ENCODE peak calls at places on chromosomes 7 and 10, in seven cellular contexts. Z is PC-3, U is heart right ventricle, H is AG04450, R is cardiac muscle cell, K is mucosa of descending colon, B is AG10803. F is an unnamed sample.

GRCh38 chr7:157625973-157626790 is 289.4 kb downstream of the DNAJB6 start:
- DNase-seq in Z (no peak), U (no peak), H (no peak), R (no peak), K (no peak), B (no peak), F (no peak)

GRCh38 chr7:5388273-5388866 is 35.3 kb downstream of the TNRC18 start:
- DNase-seq in Z (no peak), U (no peak), H (no peak), R (no peak), K (no peak), B (no peak), F (no peak)

GRCh38 chr10:100186813-100187212 is 984 bp upstream of the ERLIN1 start:
- DNase-seq in Z (peak), U (no peak), H (no peak), R (no peak), K (peak), B (no peak), F (peak)

GRCh38 chr7:92161271-92161670 is 17.7 kb downstream of the LRRD1 start:
- DNase-seq in Z (no peak), U (no peak), H (no peak), R (no peak), K (no peak), B (no peak), F (no peak)

GRCh38 chr7:37421820-37422219 is 26.8 kb downstream of the ELMO1 start:
- DNase-seq in Z (no peak), U (no peak), H (no peak), R (no peak), K (no peak), B (peak), F (peak)

GRCh38 chr10:18607503-18607902 is 43.9 kb downstream of the NSUN6 start:
- DNase-seq in Z (peak), U (no peak), H (peak), R (peak), K (no peak), B (peak), F (peak)

GRCh38 chr7:2272031-2272430 is 30.0 kb downstream of the NUDT1 start:
- DNase-seq in Z (no peak), U (no peak), H (no peak), R (no peak), K (no peak), B (no peak), F (no peak)

GRCh38 chr10:94066411-94066810 is 72.7 kb downstream of the PLCE1 start:
- DNase-seq in Z (peak), U (no peak), H (no peak), R (peak), K (no peak), B (peak), F (peak)

GRCh38 chr10:96516337-96516736 is 2.6 kb upstream of the TLL2 start:
- DNase-seq in Z (no peak), U (no peak), H (no peak), R (no peak), K (no peak), B (no peak), F (no peak)

GRCh38 chr7:94094298-94094697 is 90.1 kb upstream of the BET1 start:
- DNase-seq in Z (no peak), U (no peak), H (no peak), R (no peak), K (no peak), B (no peak), F (no peak)

GRCh38 chr10:7239312-7239985 is 171.4 kb downstream of the SFMBT2 start:
- DNase-seq in Z (no peak), U (no peak), H (no peak), R (no peak), K (no peak), B (no peak), F (no peak)

GRCh38 chr7:75776295-75776971 is 4.4 kb upstream of the CCL26 start:
- DNase-seq in Z (peak), U (no peak), H (peak), R (no peak), K (no peak), B (peak), F (peak)

GRCh38 chr7:131141443-131141967 is 186.2 kb upstream of the MKLN1 start:
- DNase-seq in Z (no peak), U (no peak), H (no peak), R (no peak), K (no peak), B (no peak), F (no peak)

GRCh38 chr10:129785536-129785981 is 178.5 kb downstream of the EBF3 start:
- DNase-seq in Z (no peak), U (no peak), H (no peak), R (no peak), K (no peak), B (no peak), F (no peak)

GRCh38 chr10:93390691-93391090 is 91.4 kb downstream of the MYOF start:
- DNase-seq in Z (no peak), U (no peak), H (no peak), R (no peak), K (no peak), B (peak), F (no peak)

DNA sequence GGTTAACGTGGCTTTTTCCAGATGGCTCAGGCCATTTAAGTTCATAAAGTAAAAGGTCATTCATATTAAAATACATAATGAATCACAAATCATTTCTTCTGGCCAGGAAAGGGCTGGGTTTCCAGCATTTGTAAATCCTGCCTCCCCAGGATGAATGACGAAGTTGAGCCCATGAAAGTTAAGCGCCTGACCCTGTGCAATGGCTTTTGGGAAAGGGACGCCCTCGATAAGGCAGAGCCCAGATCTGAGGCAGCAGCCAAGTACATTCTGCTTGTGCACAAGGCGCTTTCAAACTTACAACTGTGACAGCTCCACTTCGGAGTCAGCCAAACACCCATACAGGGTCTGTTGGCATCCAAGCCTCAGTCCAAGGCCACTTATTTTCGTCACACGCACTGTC is 2.8 kb downstream of the GIMAP6 start:
- DNase-seq in Z (no peak), U (peak), H (no peak), R (peak), K (no peak), B (no peak), F (no peak)
- TF ChIP-seq CTCF in Z (no peak), U (no peak), H (no peak), R (no peak), K (no peak), B (no peak), F (no peak)

DNA sequence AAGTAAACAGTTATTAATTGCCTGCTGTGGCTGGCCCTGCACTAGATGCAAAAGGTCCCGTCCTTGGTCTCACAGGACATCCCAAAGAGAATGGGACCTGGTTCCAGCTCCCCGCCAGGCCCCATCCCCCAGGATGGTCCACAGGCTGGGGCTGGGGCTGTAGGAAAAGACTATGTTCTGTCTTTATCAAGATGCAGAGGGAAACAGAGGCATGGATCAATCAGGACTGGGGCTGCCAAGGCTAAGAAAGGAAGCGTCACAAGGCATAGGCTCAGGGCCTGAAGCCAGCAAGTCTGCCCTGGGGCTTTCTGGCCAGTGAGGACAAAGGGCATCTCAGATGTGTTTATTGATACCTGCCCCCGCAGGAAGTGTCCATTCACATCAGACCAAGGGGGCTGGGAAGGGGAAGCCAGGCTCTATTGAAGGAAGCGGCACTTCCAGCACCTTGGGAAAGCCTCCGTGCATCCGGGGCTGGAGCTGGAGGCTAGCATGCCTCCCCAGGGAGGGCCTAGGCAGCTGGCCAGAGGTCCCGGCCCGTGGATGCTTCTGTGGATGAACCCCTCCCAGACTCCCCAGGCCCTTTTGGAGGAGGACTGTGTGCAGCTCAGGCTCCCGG is 5.8 kb downstream of the VSIR start:
- DNase-seq in Z (peak), U (peak), H (no peak), R (no peak), K (peak), B (peak), F (peak)
- H3K4me3 ChIP-seq in Z (no peak), U (no peak), H (no peak), R (no peak), K (no peak), B (no peak), F (no peak)

DNA sequence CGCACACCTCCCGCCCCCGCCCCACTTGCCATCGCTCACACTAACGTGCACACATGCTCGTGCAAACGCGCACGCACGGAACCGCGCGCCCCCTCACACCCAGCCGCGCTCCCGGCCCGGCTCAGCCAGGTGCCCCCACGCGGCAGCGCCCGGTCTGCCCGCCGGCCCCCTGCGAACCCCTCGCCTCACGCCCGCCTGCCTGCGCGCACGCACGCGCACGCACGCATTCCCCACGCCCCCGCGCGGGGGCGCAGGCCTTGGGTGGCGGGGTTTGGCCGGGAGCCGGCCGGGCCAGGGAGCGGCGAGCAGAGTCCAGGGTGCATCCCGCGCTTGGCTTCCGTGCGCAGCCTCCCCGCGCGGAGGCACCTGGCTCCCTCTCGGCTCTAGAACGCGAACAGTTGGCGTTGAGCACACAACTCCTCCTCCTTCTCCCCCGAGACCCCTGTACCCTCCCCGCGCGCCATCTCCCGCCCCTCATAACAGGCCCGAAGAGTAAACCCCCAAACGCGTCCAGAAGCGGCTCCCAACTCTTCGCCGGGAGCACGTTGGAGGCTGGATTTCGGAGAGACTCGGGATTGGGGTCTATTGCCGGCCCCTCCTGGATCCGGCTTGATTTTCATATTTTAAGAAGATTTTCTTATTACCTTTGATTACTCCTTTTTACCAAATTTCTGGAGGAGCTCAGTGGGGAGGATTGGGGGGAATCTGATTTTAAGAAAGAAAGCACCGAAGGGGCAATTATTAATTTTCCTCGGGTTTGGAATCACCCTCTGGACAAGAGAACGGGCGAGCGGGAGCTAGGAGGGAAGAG is 546 bp upstream of the SORCS3 start:
- DNase-seq in Z (no peak), U (no peak), H (no peak), R (peak), K (no peak), B (no peak), F (no peak)
- TF ChIP-seq CTCF in Z (no peak), U (no peak), H (no peak), R (no peak), K (no peak), B (no peak), F (no peak)

DNA sequence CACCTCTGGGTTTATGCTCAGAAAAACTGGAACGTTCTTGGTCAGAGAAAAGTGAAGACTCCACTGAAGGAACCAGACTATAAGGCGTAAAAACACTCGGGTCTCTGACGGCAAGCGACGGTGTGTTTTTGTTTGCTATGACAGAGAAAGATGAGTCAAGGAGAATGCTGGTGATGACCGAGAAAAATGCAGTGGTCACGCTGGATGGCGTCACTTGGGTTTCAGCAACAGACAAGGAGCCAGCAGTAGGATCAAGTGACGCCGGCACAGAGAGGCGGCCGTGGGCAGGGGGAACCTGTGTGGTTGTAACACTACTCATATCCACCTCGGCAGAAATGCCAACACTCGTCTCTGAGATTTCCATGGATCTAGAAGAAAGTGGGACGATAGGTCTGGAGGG is 63.4 kb downstream of the KIAA1549 start:
- DNase-seq in Z (no peak), U (no peak), H (no peak), R (no peak), K (no peak), B (no peak), F (no peak)
- H3K4me3 ChIP-seq in Z (no peak), U (no peak), H (no peak), R (no peak), K (no peak), B (no peak), F (no peak)

F was measured in fibroblast of villous mesenchyme.